ENCODE peak calls at places on chromosomes 3 and 15, in four cellular contexts. J is prostate gland, V is heart right ventricle, Q is neuronal stem cell. H is an unnamed sample.

GRCh38 chr3:190089711-190090110 is 31.0 kb downstream of the P3H2 start:
- DNase-seq in J (no peak), V (no peak), Q (no peak), H (no peak)

GRCh38 chr3:197519801-197520211 is 36.0 kb downstream of the BDH1 start:
- DNase-seq in J (no peak), V (no peak), Q (no peak), H (peak; percentile 48)

GRCh38 chr3:4751057-4752051 is 227.9 kb upstream of the BHLHE40 start:
- DNase-seq in J (no peak), V (no peak), Q (no peak), H (no peak)

GRCh38 chr15:31357148-31357547 is 30.5 kb downstream of the KLF13 start:
- DNase-seq in J (no peak), V (no peak), Q (no peak), H (peak; percentile 48)

GRCh38 chr15:90006217-90007088 is 5.3 kb downstream of the ZNF710 start:
- DNase-seq in J (no peak), V (no peak), Q (no peak), H (no peak)

GRCh38 chr3:50617096-50617791 is at the start of gene MAPKAPK3:
- DNase-seq in J (no peak), V (peak; percentile 62), Q (no peak), H (no peak)

GRCh38 chr3:141427764-141428163 is 59.1 kb upstream of the RASA2 start:
- DNase-seq in J (no peak), V (no peak), Q (no peak), H (no peak)

GRCh38 chr15:33022629-33023028 is 171.9 kb downstream of the FMN1 start:
- DNase-seq in J (peak; percentile 86), V (peak; percentile 77), Q (no peak), H (peak; percentile 77)

GRCh38 chr15:32818758-32819405 is 101.1 kb downstream of the GREM1 start:
- DNase-seq in J (no peak), V (no peak), Q (no peak), H (no peak)

GRCh38 chr3:197175503-197175902 is 122.9 kb downstream of the DLG1 start:
- DNase-seq in J (no peak), V (no peak), Q (no peak), H (no peak)

GRCh38 chr3:54211097-54211496 is 88.7 kb downstream of the CACNA2D3 start:
- DNase-seq in J (no peak), V (no peak), Q (no peak), H (no peak)

GRCh38 chr3:14664170-14664569 is 10.8 kb upstream of the C3orf20 start:
- DNase-seq in J (no peak), V (no peak), Q (no peak), H (no peak)

GRCh38 chr3:197854596-197855343 is 63.7 kb downstream of the LRCH3 start:
- DNase-seq in J (peak; percentile 54), V (no peak), Q (no peak), H (no peak)

GRCh38 chr3:146542179-146542578 is 2.2 kb downstream of the PLSCR1 start:
- DNase-seq in J (no peak), V (no peak), Q (no peak), H (no peak)

GRCh38 chr15:38481761-38482160 is 27.8 kb downstream of the FAM98B start:
- DNase-seq in J (no peak), V (no peak), Q (no peak), H (no peak)

GRCh38 chr15:38481113-38481512 is 27.2 kb downstream of the FAM98B start:
- DNase-seq in J (no peak), V (no peak), Q (no peak), H (no peak)

GRCh38 chr15:38479286-38479685 is 25.4 kb downstream of the FAM98B start:
- DNase-seq in J (no peak), V (no peak), Q (no peak), H (no peak)

GRCh38 chr15:38486946-38487345 is 33.0 kb downstream of the FAM98B start:
- DNase-seq in J (no peak), V (no peak), Q (no peak), H (no peak)

DNA sequence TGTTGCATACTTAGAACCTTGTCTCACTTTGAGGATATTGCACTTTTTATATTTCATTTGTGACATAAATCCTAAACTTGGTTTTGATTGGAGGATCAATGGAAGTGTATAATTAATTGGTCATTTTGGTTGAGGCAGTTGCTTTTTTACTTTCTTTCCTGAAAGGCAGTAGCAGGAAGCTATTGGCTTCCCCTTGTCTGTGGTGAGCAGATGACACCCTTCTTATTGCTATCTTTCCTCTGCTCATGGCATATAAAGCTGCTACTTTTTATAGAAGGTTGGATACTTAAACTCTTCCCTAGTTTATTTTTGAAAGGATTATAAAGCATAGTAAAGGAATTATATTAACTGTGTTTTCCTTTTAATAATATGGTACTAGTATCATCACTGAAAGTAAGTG is 28.6 kb downstream of the FAM98B start:
- DNase-seq in J (no peak), V (no peak), Q (no peak), H (no peak)
- H3K9me3 ChIP-seq in J (no peaks in the 10 kb centered on the region), V (no peaks in the 10 kb centered on the region), Q (no peaks in the 10 kb centered on the region), H (no peaks in the 10 kb centered on the region)

DNA sequence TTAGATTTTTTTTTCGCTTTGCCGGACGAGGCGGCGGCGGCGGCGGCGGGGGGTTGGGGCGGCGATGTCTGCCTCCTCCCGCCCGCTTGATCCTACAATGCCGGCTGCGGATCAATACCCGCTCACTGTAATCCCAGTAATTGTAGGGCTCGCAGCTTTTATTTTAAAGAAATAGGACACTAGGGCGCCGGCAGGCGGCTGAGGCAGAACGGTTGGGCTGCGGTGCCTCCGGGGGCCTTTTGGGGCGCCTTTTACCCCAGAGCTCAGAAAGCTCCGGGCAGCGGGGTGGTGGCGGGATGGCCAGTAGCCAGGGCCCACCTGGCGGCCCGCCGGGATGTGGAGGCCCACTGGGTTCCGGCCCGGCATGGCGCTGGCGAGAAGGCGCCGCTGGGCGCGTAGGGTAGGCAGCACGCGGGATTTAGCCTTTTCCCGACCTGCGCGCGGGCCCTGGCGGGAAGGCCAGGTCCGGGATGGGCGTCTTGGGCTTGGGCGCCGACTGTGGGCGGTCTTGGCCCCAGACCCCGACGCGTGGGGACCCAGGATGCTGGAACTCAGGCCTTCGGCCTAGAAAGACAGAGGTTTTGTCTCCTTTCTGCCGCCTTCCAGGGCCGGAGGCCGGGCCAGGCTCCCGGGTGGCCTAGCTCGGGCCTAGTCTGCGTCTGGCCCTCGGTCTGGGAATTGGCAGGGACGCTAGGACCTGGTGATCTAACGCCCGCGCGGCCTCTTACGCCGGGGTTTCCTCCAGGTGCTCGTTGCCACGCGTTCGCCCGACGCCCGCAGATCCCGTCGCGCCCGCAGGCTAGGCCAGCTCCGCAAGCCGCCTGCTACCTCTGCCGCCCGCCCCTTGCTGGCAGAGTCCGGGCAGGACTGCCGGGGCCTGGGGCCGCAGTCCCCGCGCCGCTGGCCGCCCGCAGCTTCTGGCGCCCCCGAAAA is 15.5 kb upstream of the ONECUT1 start:
- DNase-seq in J (no peak), V (no peak), Q (peak; percentile 46), H (no peak)
- H3K4me1 ChIP-seq in J (peaks cover 7% of the 10 kb centered on the region), V (peaks cover 30% of the 10 kb centered on the region), Q (peaks cover 4% of the 10 kb centered on the region), H (peaks cover 30% of the 10 kb centered on the region)

GRCh38 chr15:95709959-95710695 is 620.4 kb upstream of the NR2F2 start:
- DNase-seq in J (no peak), V (no peak), Q (no peak), H (no peak)
- H3K9me3 ChIP-seq in J (no peaks in the 10 kb centered on the region), V (no peaks in the 10 kb centered on the region), Q (peaks cover 4% of the 10 kb centered on the region), H (no peaks in the 10 kb centered on the region)

DNA sequence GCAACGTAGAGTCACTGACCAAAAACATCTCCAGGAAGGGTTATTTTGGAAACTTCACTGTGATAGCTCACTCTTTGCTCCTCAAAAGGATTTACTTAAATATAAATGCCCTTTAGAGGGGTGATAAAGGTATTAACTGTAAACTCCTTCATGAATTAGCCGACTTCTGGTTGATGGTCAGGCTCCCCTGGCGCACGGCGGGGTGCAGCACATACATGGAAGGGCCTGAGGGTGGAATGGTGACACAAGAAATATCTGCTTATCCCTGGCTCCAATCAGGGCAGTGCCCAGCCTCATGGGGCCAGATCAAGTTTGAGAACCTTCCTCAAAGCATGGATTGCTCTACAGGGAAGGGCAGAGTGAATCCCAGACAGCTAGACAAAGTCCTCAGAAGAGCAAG is 116.5 kb downstream of the IGF2BP2 start:
- DNase-seq in J (no peak), V (no peak), Q (no peak), H (no peak)
- H3K4me1 ChIP-seq in J (no peaks in the 10 kb centered on the region), V (no peaks in the 10 kb centered on the region), Q (peaks cover 6% of the 10 kb centered on the region), H (peaks cover 17% of the 10 kb centered on the region)

GRCh38 chr15:20386198-20386597 is 155.4 kb downstream of the GOLGA6L6 start:
- DNase-seq in J (no peak), V (no peak), Q (no peak), H (no peak)
- H3K9me3 ChIP-seq in J (no peaks in the 10 kb centered on the region), V (no peaks in the 10 kb centered on the region), Q (no peaks in the 10 kb centered on the region), H (peaks cover 10% of the 10 kb centered on the region)

DNA sequence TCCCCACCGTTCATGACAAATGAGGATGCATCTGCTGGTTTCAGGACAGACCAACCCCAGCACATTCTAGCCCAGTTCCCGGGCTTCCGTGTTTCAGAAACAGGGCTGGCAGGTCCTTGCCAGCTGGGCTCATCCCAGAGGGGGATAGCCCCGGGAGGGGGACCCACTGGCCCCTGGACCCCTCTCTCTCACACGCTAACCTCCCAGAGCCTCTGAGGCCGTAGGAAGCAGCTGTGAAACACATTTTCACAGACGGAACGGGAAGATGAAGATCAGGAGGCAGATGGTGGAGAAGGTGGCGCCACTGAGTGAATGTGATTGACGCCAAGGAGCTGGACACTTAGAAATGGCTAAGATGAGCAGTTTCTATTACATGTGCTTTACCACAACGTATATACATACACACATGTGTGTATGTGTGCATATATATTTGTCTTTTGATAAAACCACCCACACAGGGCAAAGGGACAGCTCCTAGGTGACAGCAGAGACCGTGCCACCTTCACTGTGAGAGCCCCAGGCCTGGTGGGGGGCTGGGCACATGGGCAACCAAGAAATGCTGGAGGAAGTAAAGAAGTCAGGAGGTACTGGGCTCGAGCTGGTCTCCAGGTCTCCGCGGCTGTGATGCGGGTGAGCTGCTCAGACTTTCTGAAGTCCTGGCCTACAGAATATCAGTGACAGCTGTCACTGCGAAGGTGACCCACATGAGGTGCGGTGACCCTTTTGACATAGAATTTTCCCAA is 168.6 kb upstream of the IQSEC1 start:
- DNase-seq in J (no peak), V (no peak), Q (no peak), H (no peak)
- H3K4me1 ChIP-seq in J (no peaks in the 10 kb centered on the region), V (no peaks in the 10 kb centered on the region), Q (peaks cover 8% of the 10 kb centered on the region), H (no peaks in the 10 kb centered on the region)